ENCODE peak calls at places on chromosome 10, in five cellular contexts. N is uterus, Y is non-pigmented ciliary epithelial cell, F is NCI-H187 treated with DMSO at 0.1 percent for 48 hours, R is MM.1S. H is an unnamed sample.

GRCh38 chr10:130226012-130226411 is 89.8 kb downstream of the GLRX3 start:
- DNase-seq in N (no peak), Y (no peak), F (no peak), R (no peak), H (no peak)

GRCh38 chr10:120394446-120394845 is 62.6 kb upstream of the PLPP4 start:
- DNase-seq in N (no peak), Y (no peak), F (no peak), R (no peak), H (no peak)

GRCh38 chr10:10326119-10326518 is 691.6 kb upstream of the CELF2 start:
- DNase-seq in N (no peak), Y (no peak), F (no peak), R (no peak), H (no peak)

GRCh38 chr10:43045246-43045621 is 31.6 kb upstream of the RET start:
- DNase-seq in N (no peak), Y (no peak), F (no peak), R (no peak), H (no peak)

GRCh38 chr10:123301077-123301875 is 147.1 kb downstream of the BUB3 start:
- DNase-seq in N (no peak), Y (peak; percentile 17), F (no peak), R (no peak), H (no peak)

GRCh38 chr10:4586756-4587155 is 239.3 kb upstream of the AKR1E2 start:
- DNase-seq in N (no peak), Y (no peak), F (no peak), R (no peak), H (no peak)

GRCh38 chr10:15439381-15439837 is 68.3 kb upstream of the FAM171A1 start:
- DNase-seq in N (peak; percentile 63), Y (no peak), F (no peak), R (no peak), H (peak; percentile 8)

GRCh38 chr10:96995851-96996250 is 163.8 kb downstream of the LCOR start:
- DNase-seq in N (no peak), Y (no peak), F (no peak), R (no peak), H (no peak)

GRCh38 chr10:130138479-130138866 is 2.3 kb downstream of the GLRX3 start:
- DNase-seq in N (no peak), Y (peak; percentile 38), F (peak; percentile 44), R (no peak), H (no peak)

GRCh38 chr10:95341716-95342130 is 50.9 kb upstream of the PDLIM1 start:
- DNase-seq in N (no peak), Y (peak; percentile 40), F (no peak), R (no peak), H (no peak)

GRCh38 chr10:99539120-99539519 is 6.4 kb downstream of the NKX2-3 start:
- DNase-seq in N (no peak), Y (no peak), F (no peak), R (no peak), H (no peak)

GRCh38 chr10:66538908-66539307 is 386.9 kb upstream of the LRRTM3 start:
- DNase-seq in N (no peak), Y (no peak), F (no peak), R (no peak), H (no peak)

GRCh38 chr10:129023057-129023456 is 444.0 kb upstream of the MGMT start:
- DNase-seq in N (peak; percentile 40), Y (no peak), F (no peak), R (no peak), H (no peak)

GRCh38 chr10:14571866-14572507 is 202.7 kb downstream of the FAM107B start:
- DNase-seq in N (no peak), Y (no peak), F (no peak), R (peak; percentile 32), H (no peak)

GRCh38 chr10:112435013-112435619 is 11.6 kb downstream of the ZDHHC6 start:
- DNase-seq in N (no peak), Y (no peak), F (no peak), R (peak; percentile 31), H (no peak)

GRCh38 chr10:88209837-88210552 is 346.6 kb downstream of the PTEN start:
- DNase-seq in N (no peak), Y (no peak), F (no peak), R (no peak), H (no peak)

GRCh38 chr10:104080762-104081161 is 4.9 kb downstream of the COL17A1 start:
- DNase-seq in N (no peak), Y (no peak), F (no peak), R (peak; percentile 42), H (no peak)

GRCh38 chr10:71534552-71535158 is 137.9 kb downstream of the CDH23 start:
- DNase-seq in N (no peak), Y (no peak), F (no peak), R (no peak), H (no peak)

GRCh38 chr10:15824498-15824897 is 35.8 kb downstream of the MINDY3 start:
- DNase-seq in N (no peak), Y (no peak), F (no peak), R (peak; percentile 62), H (no peak)

GRCh38 chr10:78432582-78432981 is 398.9 kb downstream of the RPS24 start:
- DNase-seq in N (no peak), Y (no peak), F (no peak), R (no peak), H (no peak)

GRCh38 chr10:50624866-50625491 is 1.2 kb upstream of the SGMS1 start:
- DNase-seq in N (no peak), Y (no peak), F (peak; percentile 32), R (peak; percentile 78), H (peak; percentile 35)

GRCh38 chr10:125370578-125370977 is 210.2 kb upstream of the CTBP2 start:
- DNase-seq in N (no peak), Y (no peak), F (no peak), R (no peak), H (peak; percentile 9)

H was measured in NT2/D1.